ENCODE peak calls at places on chromosomes 3 and 15, in five cellular contexts. X is pancreas; G is activated gamma-delta T cell treated with Interleukin-2 at 50 U/mL for 16 hours; I is activated CD8-positive, alpha-beta memory T cell treated with anti-CD3 and anti-CD28 coated beads for 1 hour; C is A172. Y is an unnamed sample.

GRCh38 chr15:51828621-51829359 is 663 bp upstream of the TMOD3 start:
- DNase-seq in C (peak), I (no peak), X (no peak), G (no peak), Y (no peak)

GRCh38 chr3:98657429-98657828 is 64.0 kb upstream of the CPOX start:
- DNase-seq in X (peak), I (no peak), G (peak), C (no peak), Y (peak)

GRCh38 chr15:59420986-59421618 is 16.9 kb upstream of the FAM81A start:
- DNase-seq in I (no peak), G (no peak), C (no peak), X (no peak), Y (no peak)

GRCh38 chr3:152204218-152204617 is 64.5 kb upstream of the MBNL1 start:
- DNase-seq in C (no peak), I (no peak), G (no peak), X (no peak), Y (no peak)

GRCh38 chr3:32817561-32818430 is at the start of gene TRIM71:
- DNase-seq in C (no peak), X (no peak), G (no peak), I (no peak), Y (peak)

GRCh38 chr3:158794206-158794605 is 7.6 kb upstream of the MFSD1 start:
- DNase-seq in C (no peak), I (no peak), G (no peak), X (no peak), Y (no peak)

GRCh38 chr15:52466134-52466701 is 62.5 kb downstream of the MYO5A start:
- DNase-seq in I (no peak), G (no peak), X (peak), C (no peak), Y (no peak)

GRCh38 chr15:49314729-49315128 is 108.3 kb upstream of the FGF7 start:
- DNase-seq in C (no peak), I (no peak), X (no peak), G (no peak), Y (peak)

GRCh38 chr3:52892625-52893311 is 4.6 kb downstream of the STIMATE start:
- DNase-seq in C (no peak), X (no peak), I (no peak), G (no peak), Y (peak)

Y was measured in NCI-H82.